ENCODE peak calls at places on chromosomes 3 and 15, in five cellular contexts. V, S, U, H and B are unnamed samples. For H3K4me1, the result is how much of the 10 kb centered on the place peaks cover.

GRCh38 chr3:124745092-124745491 is 14.8 kb downstream of the UMPS start:
- DNase-seq in V (no peak), S (no peak), U (no peak), H (no peak), B (no peak)

GRCh38 chr3:84946240-84946639 is 12.5 kb upstream of the CADM2 start:
- DNase-seq in V (no peak), S (peak), U (no peak), H (no peak), B (no peak)

GRCh38 chr3:68088636-68089035 is 434.2 kb upstream of the SUCLG2 start:
- DNase-seq in V (no peak), S (peak), U (no peak), H (no peak), B (no peak)

GRCh38 chr3:52838561-52839267 is 3.9 kb upstream of the MUSTN1 start:
- DNase-seq in V (no peak), S (no peak), U (no peak), H (peak), B (no peak)

GRCh38 chr3:30729512-30729911 is 123.1 kb downstream of the TGFBR2 start:
- DNase-seq in V (no peak), S (no peak), U (no peak), H (no peak), B (peak)

GRCh38 chr3:61417352-61417751 is 144.0 kb upstream of the PTPRG start:
- DNase-seq in V (no peak), S (no peak), U (no peak), H (no peak), B (no peak)

GRCh38 chr3:134650431-134651346 is at the start of gene KY:
- DNase-seq in V (peak), S (peak), U (no peak), H (peak), B (no peak)

GRCh38 chr3:171039674-171040073 is 13.2 kb upstream of the SLC2A2 start:
- DNase-seq in V (no peak), S (no peak), U (no peak), H (no peak), B (no peak)

GRCh38 chr3:76024640-76025039 is 239.3 kb upstream of the ZNF717 start:
- DNase-seq in V (no peak), S (peak), U (peak), H (no peak), B (no peak)

GRCh38 chr3:4689021-4689420 is 195.9 kb downstream of the ITPR1 start:
- DNase-seq in V (no peak), S (no peak), U (no peak), H (no peak), B (no peak)

GRCh38 chr15:68791431-68792283 is 29.0 kb downstream of the ANP32A start:
- DNase-seq in V (no peak), S (no peak), U (peak), H (no peak), B (peak)
- H3K4me1 ChIP-seq in V (half or more), S (half or more), U (half or more), H (half or more), B (half or more)

GRCh38 chr3:56629451-56629850 is 53.6 kb downstream of the TASOR start:
- DNase-seq in V (no peak), S (no peak), U (no peak), H (no peak), B (no peak)
- H3K4me3 ChIP-seq in V (no peak), S (no peak), U (no peak), H (no peak), B (no peak)

GRCh38 chr15:67544475-67544874 is 2.0 kb downstream of the MAP2K5 start:
- DNase-seq in V (no peak), S (no peak), U (no peak), H (no peak), B (no peak)

GRCh38 chr15:67542192-67542461 is 376 bp upstream of the MAP2K5 start:
- DNase-seq in V (no peak), S (no peak), U (no peak), H (no peak), B (no peak)

GRCh38 chr15:67542462-67543347 is at the start of gene MAP2K5:
- DNase-seq in V (peak), S (peak), U (peak), H (peak), B (peak)

GRCh38 chr15:67545864-67546263 is 3.4 kb downstream of the MAP2K5 start:
- DNase-seq in V (no peak), S (no peak), U (no peak), H (no peak), B (no peak)

GRCh38 chr15:67543348-67543718 is 830 bp downstream of the MAP2K5 start:
- DNase-seq in V (peak), S (no peak), U (no peak), H (no peak), B (no peak)
- H3K27ac ChIP-seq in V (peak), S (no peak), U (peak), H (no peak), B (peak)

GRCh38 chr3:57756528-57757401 is 656 bp downstream of the SLMAP start:
- DNase-seq in V (peak), S (peak), U (peak), H (peak), B (peak)

GRCh38 chr3:57755368-57756021 is 614 bp upstream of the SLMAP start:
- DNase-seq in V (no peak), S (peak), U (peak), H (no peak), B (peak)

GRCh38 chr3:57756022-57756527 is at the start of gene SLMAP:
- DNase-seq in V (peak), S (peak), U (peak), H (peak), B (peak)

GRCh38 chr3:57757642-57758297 is 1.7 kb downstream of the SLMAP start:
- DNase-seq in V (no peak), S (peak), U (peak), H (no peak), B (no peak)

GRCh38 chr3:57758686-57759085 is 2.6 kb downstream of the SLMAP start:
- DNase-seq in V (no peak), S (no peak), U (no peak), H (no peak), B (no peak)
- H3K4me1 ChIP-seq in V (under half), S (under half), U (under half), H (under half), B (under half)

DNA sequence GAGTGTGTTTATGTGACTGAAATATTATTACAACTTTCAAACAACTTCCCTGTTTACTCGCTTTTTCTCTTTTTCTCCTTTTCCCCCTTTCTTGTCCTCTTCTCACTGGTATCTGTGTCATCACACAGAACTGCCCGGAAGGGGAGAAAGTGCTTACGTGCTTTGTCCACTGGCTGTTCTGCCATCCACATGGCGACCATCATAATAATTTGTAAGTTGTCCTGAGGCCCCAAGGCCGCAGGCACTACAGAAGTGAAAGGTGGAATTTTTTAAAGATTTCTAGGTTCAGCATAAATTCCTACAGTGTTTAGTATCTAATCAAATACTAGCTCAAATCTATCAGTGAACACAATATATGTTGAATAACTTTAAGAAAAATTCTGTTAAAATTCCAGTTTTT is 26.7 kb upstream of the ABHD10 start:
- DNase-seq in V (no peak), S (no peak), U (no peak), H (no peak), B (no peak)
- H3K4me3 ChIP-seq in V (no peak), S (no peak), U (no peak), H (no peak), B (no peak)